ENCODE peak calls at places on chromosome 3, in eight cellular contexts. O, Y, T, K, M, H, E and Z are unnamed samples. For H3K4me1, the result is how much of the 10 kb centered on the place peaks cover.

GRCh38 chr3:174191380-174191779 is 667.8 kb upstream of the NAALADL2 start:
- DNase-seq in K (no peak), O (no peak), M (no peak), Y (no peak), T (no peak), H (no peak), E (no peak), Z (no peak)

GRCh38 chr3:18812316-18812715 is 336.0 kb upstream of the KCNH8 start:
- DNase-seq in E (no peak), O (no peak), M (no peak), K (no peak), T (no peak), H (no peak), Y (no peak), Z (no peak)

GRCh38 chr3:72690646-72691045 is 157.6 kb downstream of the SHQ1 start:
- DNase-seq in T (no peak), E (no peak), M (no peak), O (no peak), K (no peak), H (no peak), Y (no peak), Z (no peak)

GRCh38 chr3:79410136-79410535 is 357.7 kb downstream of the ROBO1 start:
- DNase-seq in H (no peak), Y (no peak), O (no peak), E (no peak), T (no peak), M (no peak), K (no peak), Z (no peak)

GRCh38 chr3:117837391-117837790 is 1127.8 kb downstream of the TUSC7 start:
- DNase-seq in Y (no peak), H (no peak), E (no peak), T (no peak), O (no peak), K (no peak), M (no peak), Z (no peak)

GRCh38 chr3:66075281-66075680 is 36.6 kb upstream of the MAGI1 start:
- DNase-seq in M (no peak), O (no peak), E (no peak), K (no peak), Y (no peak), T (no peak), H (no peak), Z (no peak)

GRCh38 chr3:158531334-158531733 is 39.7 kb upstream of the MLF1 start:
- DNase-seq in H (no peak), O (no peak), T (no peak), E (no peak), M (no peak), Y (no peak), K (no peak), Z (no peak)

GRCh38 chr3:61579685-61580084 is 18.3 kb downstream of the PTPRG start:
- DNase-seq in E (no peak), H (no peak), T (no peak), O (no peak), Y (no peak), K (no peak), M (no peak), Z (no peak)

GRCh38 chr3:141179983-141180382 is 51.6 kb upstream of the PXYLP1 start:
- DNase-seq in E (no peak), K (no peak), T (no peak), M (no peak), Y (no peak), H (no peak), O (no peak), Z (no peak)

GRCh38 chr3:61663728-61664492 is 102.5 kb downstream of the PTPRG start:
- DNase-seq in E (no peak), O (peak), K (no peak), M (peak), Y (no peak), H (no peak), T (no peak), Z (peak)

GRCh38 chr3:38136272-38136806 is 588 bp downstream of the ACAA1 start:
- DNase-seq in T (no peak), M (no peak), H (no peak), K (no peak), O (no peak), E (no peak), Y (no peak), Z (no peak)

GRCh38 chr3:134027631-134028030 is 2.1 kb downstream of the SLCO2A1 start:
- DNase-seq in K (no peak), T (no peak), Y (no peak), M (no peak), O (no peak), H (no peak), E (no peak), Z (no peak)

GRCh38 chr3:184171562-184171961 is 3.1 kb upstream of the AP2M1 start:
- DNase-seq in E (peak), O (no peak), H (no peak), T (no peak), K (no peak), Y (no peak), M (no peak), Z (no peak)

GRCh38 chr3:197907196-197907595 is 42.8 kb upstream of the RPL35A start:
- DNase-seq in Y (no peak), H (no peak), E (no peak), T (no peak), O (no peak), K (no peak), M (no peak), Z (no peak)

GRCh38 chr3:67937498-67938118 is 283.2 kb upstream of the SUCLG2 start:
- DNase-seq in E (no peak), T (no peak), H (no peak), K (no peak), Y (no peak), M (no peak), O (no peak), Z (no peak)

GRCh38 chr3:49158108-49158709 is 7.9 kb downstream of the CCDC71 start:
- DNase-seq in Y (no peak), T (peak), E (no peak), K (no peak), M (peak), O (no peak), H (no peak), Z (no peak)

GRCh38 chr3:87161486-87161885 is 65.6 kb upstream of the CHMP2B start:
- DNase-seq in O (no peak), M (no peak), Y (no peak), T (no peak), K (no peak), H (no peak), E (no peak), Z (peak)

GRCh38 chr3:61875976-61876671 is 314.8 kb downstream of the PTPRG start:
- DNase-seq in M (no peak), E (no peak), H (no peak), T (no peak), O (no peak), Y (no peak), K (no peak), Z (no peak)

GRCh38 chr3:37907906-37908305 is 46.2 kb downstream of the CTDSPL start:
- DNase-seq in E (no peak), Y (no peak), K (no peak), T (no peak), M (no peak), O (no peak), H (no peak), Z (no peak)

GRCh38 chr3:98185180-98185579 is 18.7 kb downstream of the OR5H15 start:
- DNase-seq in E (no peak), Y (no peak), M (no peak), T (no peak), H (no peak), O (no peak), K (no peak), Z (peak)

GRCh38 chr3:172260381-172260780 is 187.9 kb downstream of the GHSR start:
- DNase-seq in O (no peak), E (no peak), T (no peak), K (no peak), M (no peak), H (no peak), Y (no peak), Z (no peak)

GRCh38 chr3:15345608-15346137 is 13.3 kb upstream of the SH3BP5 start:
- DNase-seq in Y (no peak), E (peak), M (no peak), T (no peak), H (no peak), O (no peak), K (no peak), Z (no peak)

GRCh38 chr3:110984456-110985250 is 87.0 kb upstream of the NECTIN3 start:
- DNase-seq in O (no peak), T (no peak), K (no peak), M (no peak), E (no peak), Y (no peak), H (no peak), Z (no peak)

GRCh38 chr3:7999363-7999762 is 502.3 kb upstream of the LMCD1 start:
- DNase-seq in Y (no peak), M (peak), H (no peak), E (no peak), T (no peak), K (no peak), O (peak), Z (no peak)

GRCh38 chr3:129576514-129577345 is 29.7 kb downstream of the PLXND1 start:
- DNase-seq in E (peak), H (peak), M (no peak), O (no peak), K (no peak), T (peak), Y (no peak), Z (no peak)

GRCh38 chr3:129575233-129575986 is 31.1 kb downstream of the PLXND1 start:
- DNase-seq in H (no peak), M (no peak), T (no peak), E (no peak), O (no peak), K (no peak), Y (no peak), Z (no peak)

GRCh38 chr3:129574206-129574605 is 31.2 kb downstream of the H1-8 start:
- DNase-seq in E (no peak), M (no peak), Y (no peak), O (no peak), T (no peak), K (no peak), H (no peak), Z (no peak)

GRCh38 chr3:129577356-129577755 is 29.1 kb downstream of the PLXND1 start:
- DNase-seq in K (no peak), E (peak), Y (no peak), O (no peak), H (peak), T (no peak), M (no peak), Z (no peak)

DNA sequence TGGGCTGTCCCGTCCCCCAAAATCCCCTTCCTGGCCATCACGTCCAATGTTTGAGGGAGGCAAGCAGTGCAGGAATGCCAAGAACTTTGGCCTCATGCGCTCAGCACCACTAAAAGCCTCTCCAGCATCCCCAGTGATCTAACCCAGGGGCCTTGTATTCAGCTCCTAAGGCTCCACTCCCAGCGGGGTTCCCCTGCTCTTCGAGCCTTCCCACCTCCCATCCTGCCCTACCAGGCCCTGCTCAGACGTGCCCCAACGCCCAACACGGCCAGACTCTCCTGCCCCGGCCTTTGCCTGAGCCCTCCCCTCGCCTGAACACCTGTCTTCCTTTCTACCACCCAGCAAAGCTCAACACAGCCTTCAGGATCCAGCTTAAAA is 30.5 kb downstream of the PLXND1 start:
- DNase-seq in E (no peak), H (no peak), O (no peak), T (no peak), Y (no peak), K (no peak), M (no peak), Z (no peak)
- H3K4me1 ChIP-seq in E (under half), H (under half), O (under half), T (half or more), Y (under half), K (under half), M (under half), Z (under half)

DNA sequence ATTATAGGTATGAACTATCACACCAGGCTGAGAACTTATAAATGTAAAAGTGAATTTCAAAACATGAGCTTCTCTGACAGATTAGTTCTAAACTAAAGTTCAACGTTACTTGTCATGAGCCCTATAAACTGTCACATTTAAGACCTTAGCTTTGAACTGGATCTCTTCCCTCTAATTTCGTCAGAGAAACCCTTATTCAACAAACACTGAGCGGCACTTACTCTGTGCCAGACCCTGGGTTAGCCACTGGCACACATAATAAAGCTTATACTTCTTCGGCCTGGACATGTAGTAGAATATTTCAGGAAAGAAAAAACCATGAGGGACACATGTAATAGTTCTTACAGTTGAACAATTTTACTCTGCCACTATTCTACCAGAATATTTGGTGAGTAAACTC is 5.6 kb downstream of the PCYT1A start:
- DNase-seq in H (no peak), T (no peak), Y (no peak), O (no peak), E (no peak), M (no peak), K (no peak), Z (no peak)
- H3K4me1 ChIP-seq in H (half or more), T (half or more), Y (under half), O (under half), E (half or more), M (under half), K (under half), Z (under half)

DNA sequence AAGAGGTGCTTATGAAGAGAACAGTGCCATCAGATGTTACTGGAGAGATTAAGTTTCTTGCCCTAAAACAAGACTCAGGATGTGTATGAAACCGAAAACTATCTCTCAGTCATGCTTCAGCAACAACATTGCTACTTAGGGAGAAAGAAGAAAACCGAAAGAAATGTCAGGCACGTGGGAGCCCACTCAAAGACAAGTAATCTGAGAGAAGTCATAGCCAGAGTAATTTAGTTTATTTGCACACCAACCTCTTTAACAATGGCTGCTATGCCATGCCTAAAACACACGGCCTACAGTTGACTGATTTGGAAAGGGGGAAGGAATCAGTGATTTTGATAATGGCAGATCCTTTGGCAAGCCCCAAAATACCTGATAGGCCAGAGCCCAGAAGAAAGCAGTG is 162.9 kb downstream of the TIGIT start:
- DNase-seq in K (no peak), O (no peak), E (no peak), T (no peak), M (no peak), Y (no peak), H (no peak), Z (no peak)
- H3K4me1 ChIP-seq in K (under half), O (under half), E (under half), T (under half), M (under half), Y (under half), H (half or more), Z (under half)

GRCh38 chr3:155870945-155871745 is 695 bp downstream of the GMPS start:
- DNase-seq in H (peak), T (peak), Y (peak), E (peak), M (peak), K (peak), O (no peak), Z (peak)
- H3K4me1 ChIP-seq in H (under half), T (under half), Y (under half), E (under half), M (under half), K (under half), O (under half), Z (under half)

DNA sequence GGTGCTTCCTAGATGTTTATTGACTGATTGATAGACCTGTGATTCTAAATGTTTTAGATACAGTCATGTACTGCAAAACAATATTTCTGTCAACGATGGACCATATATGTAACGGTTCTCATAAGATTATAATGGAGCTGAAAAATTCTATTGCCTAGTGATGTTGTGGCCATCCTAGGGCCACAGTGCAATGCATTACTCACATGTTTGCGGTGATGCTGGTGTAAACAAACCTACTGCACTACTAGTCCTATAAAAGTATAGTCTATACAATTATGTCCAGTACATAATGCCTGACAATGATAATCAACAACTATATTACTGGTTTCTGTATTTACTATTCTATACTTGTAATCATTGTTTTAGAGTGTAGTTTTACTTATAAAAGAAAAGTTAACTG is 46.8 kb downstream of the CHST2 start:
- DNase-seq in K (no peak), Y (no peak), E (no peak), H (no peak), T (no peak), M (no peak), O (no peak), Z (no peak)
- H3K4me1 ChIP-seq in K (under half), Y (under half), E (under half), H (under half), T (half or more), M (under half), O (under half), Z (under half)

DNA sequence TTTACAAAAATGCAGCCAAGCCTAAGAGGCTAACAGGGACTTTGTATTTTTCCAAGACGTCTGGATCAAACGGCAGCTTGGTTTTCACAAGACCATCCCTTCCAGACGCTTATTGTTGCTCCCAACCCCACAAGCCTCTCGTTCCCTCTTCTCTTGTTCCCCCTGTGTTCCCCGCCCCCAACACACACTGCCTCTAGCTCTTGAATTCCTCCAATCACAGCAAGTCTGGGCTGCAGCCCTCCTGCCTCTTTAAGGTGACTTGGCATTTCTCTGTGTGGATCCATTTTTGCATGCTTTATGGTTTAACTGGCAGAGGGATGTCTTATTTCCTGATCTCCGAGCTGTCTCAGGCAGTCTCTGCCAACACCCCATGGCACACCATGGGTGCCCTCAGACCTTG is 182.2 kb downstream of the ABHD5 start:
- DNase-seq in E (no peak), K (no peak), T (no peak), H (no peak), Y (peak), M (peak), O (no peak), Z (peak)
- H3K4me1 ChIP-seq in E (under half), K (under half), T (under half), H (under half), Y (under half), M (under half), O (under half), Z (half or more)

DNA sequence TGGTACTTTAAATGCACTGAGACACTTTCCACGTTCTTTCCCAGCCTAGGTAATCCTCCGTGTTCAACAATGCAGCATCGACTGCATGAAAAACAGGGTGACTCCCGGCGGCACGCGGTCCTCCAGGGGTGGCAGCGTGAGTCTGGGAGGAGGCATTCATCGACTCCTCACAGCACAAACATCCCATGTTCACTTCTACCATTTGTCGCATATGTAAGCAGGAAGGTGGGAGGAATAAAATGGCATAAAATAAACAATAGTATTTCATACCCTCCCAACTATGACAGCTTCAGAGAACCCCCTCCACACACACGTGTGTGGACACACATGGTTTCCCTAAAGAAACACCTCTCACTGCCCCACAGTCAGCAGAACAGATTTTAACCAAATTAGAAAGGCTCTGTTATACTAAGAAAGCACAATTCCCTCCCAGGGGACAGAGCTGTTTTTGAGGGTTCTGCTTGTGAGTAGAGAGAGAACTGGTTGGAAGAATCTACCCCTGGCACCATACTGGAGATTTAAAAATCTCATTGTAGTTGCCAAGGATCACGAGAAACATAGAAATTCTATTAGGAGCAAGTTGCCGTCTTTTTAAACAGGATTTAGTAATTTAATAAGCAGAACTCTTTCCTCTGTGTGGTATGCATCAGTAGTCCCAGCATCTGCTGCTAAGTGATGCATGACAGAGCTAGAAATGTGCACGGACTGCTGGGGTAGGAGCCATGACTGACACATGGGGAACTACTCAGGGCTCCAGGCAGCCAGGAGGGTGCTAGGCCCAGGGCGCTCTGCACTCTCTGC is 6.0 kb downstream of the FAM43A start:
- DNase-seq in K (no peak), E (peak), H (no peak), T (no peak), M (no peak), O (no peak), Y (no peak), Z (no peak)
- H3K4me1 ChIP-seq in K (under half), E (half or more), H (half or more), T (under half), M (under half), O (under half), Y (under half), Z (under half)

GRCh38 chr3:187964759-187965158 is 189.2 kb upstream of the LPP start:
- DNase-seq in M (no peak), K (no peak), T (no peak), H (no peak), Y (no peak), O (no peak), E (no peak), Z (no peak)
- H3K4me1 ChIP-seq in M (under half), K (under half), T (under half), H (under half), Y (under half), O (under half), E (under half), Z (under half)

GRCh38 chr3:101994386-101994785 is 145.1 kb downstream of the NFKBIZ start:
- DNase-seq in O (no peak), K (no peak), M (no peak), T (no peak), Y (no peak), H (no peak), E (no peak), Z (no peak)

GRCh38 chr3:101996832-101997231 is 147.5 kb downstream of the NFKBIZ start:
- DNase-seq in T (peak), E (no peak), H (no peak), Y (no peak), O (no peak), K (no peak), M (no peak), Z (no peak)

GRCh38 chr3:101998256-101998926 is 149.1 kb downstream of the NFKBIZ start:
- DNase-seq in H (no peak), Y (no peak), E (no peak), M (no peak), O (no peak), K (no peak), T (no peak), Z (peak)

GRCh38 chr3:101992861-101993260 is 143.5 kb downstream of the NFKBIZ start:
- DNase-seq in Y (no peak), T (no peak), K (no peak), O (no peak), E (no peak), H (no peak), M (no peak), Z (no peak)

GRCh38 chr3:101995371-101996046 is 146.2 kb downstream of the NFKBIZ start:
- DNase-seq in T (no peak), O (no peak), K (no peak), Y (no peak), H (no peak), E (no peak), M (no peak), Z (no peak)
- H3K4me1 ChIP-seq in T (under half), O (under half), K (under half), Y (under half), H (under half), E (under half), M (under half), Z (under half)